ENCODE peak calls at places on chromosome 11, in nine cellular contexts. One of them, this sample, is unnamed.

GRCh38 chr11:97739892-97740782 is 1280.6 kb upstream of the CNTN5 start:
- DNase-seq in left ventricle myocardium inferior: no peak
- DNase-seq in cardiac fibroblast: peak
- DNase-seq in astrocyte of the cerebellum: peak
- DNase-seq in PC-9: no peak
- DNase-seq in HFFc6: peak
- DNase-seq in CD4-positive, alpha-beta T cell: no peak
- DNase-seq in lower lobe of right lung: no peak
- DNase-seq in A549: no peak
- DNase-seq in this sample: no peak

GRCh38 chr11:124756033-124756752 is 4.1 kb upstream of the VSIG2 start:
- DNase-seq in lower lobe of right lung: no peak
- DNase-seq in A549: no peak
- DNase-seq in astrocyte of the cerebellum: no peak
- DNase-seq in HFFc6: no peak
- DNase-seq in left ventricle myocardium inferior: no peak
- DNase-seq in cardiac fibroblast: no peak
- DNase-seq in CD4-positive, alpha-beta T cell: no peak
- DNase-seq in PC-9: no peak
- DNase-seq in this sample: no peak

GRCh38 chr11:26571861-26572654 is at the start of gene MUC15:
- DNase-seq in left ventricle myocardium inferior: no peak
- DNase-seq in cardiac fibroblast: no peak
- DNase-seq in A549: no peak
- DNase-seq in astrocyte of the cerebellum: no peak
- DNase-seq in CD4-positive, alpha-beta T cell: no peak
- DNase-seq in lower lobe of right lung: peak
- DNase-seq in PC-9: peak
- DNase-seq in HFFc6: no peak
- DNase-seq in this sample: no peak

GRCh38 chr11:2837096-2837601 is 48.4 kb downstream of the CDKN1C start:
- DNase-seq in left ventricle myocardium inferior: peak
- DNase-seq in cardiac fibroblast: peak
- DNase-seq in A549: peak
- DNase-seq in HFFc6: peak
- DNase-seq in PC-9: peak
- DNase-seq in astrocyte of the cerebellum: no peak
- DNase-seq in CD4-positive, alpha-beta T cell: no peak
- DNase-seq in lower lobe of right lung: peak
- DNase-seq in this sample: no peak

GRCh38 chr11:68012843-68013610 is 2.9 kb downstream of the ALDH3B1 start:
- DNase-seq in A549: peak
- DNase-seq in PC-9: peak
- DNase-seq in HFFc6: peak
- DNase-seq in CD4-positive, alpha-beta T cell: no peak
- DNase-seq in left ventricle myocardium inferior: no peak
- DNase-seq in cardiac fibroblast: peak
- DNase-seq in lower lobe of right lung: peak
- DNase-seq in astrocyte of the cerebellum: peak
- DNase-seq in this sample: no peak

GRCh38 chr11:45922425-45923082 is at the start of gene LARGE2:
- DNase-seq in left ventricle myocardium inferior: peak
- DNase-seq in CD4-positive, alpha-beta T cell: peak
- DNase-seq in HFFc6: no peak
- DNase-seq in A549: no peak
- DNase-seq in PC-9: peak
- DNase-seq in astrocyte of the cerebellum: no peak
- DNase-seq in lower lobe of right lung: peak
- DNase-seq in cardiac fibroblast: no peak
- DNase-seq in this sample: no peak

GRCh38 chr11:120652705-120653335 is 141.3 kb downstream of the GRIK4 start:
- DNase-seq in A549: peak
- DNase-seq in HFFc6: no peak
- DNase-seq in PC-9: no peak
- DNase-seq in cardiac fibroblast: peak
- DNase-seq in left ventricle myocardium inferior: no peak
- DNase-seq in lower lobe of right lung: no peak
- DNase-seq in CD4-positive, alpha-beta T cell: no peak
- DNase-seq in astrocyte of the cerebellum: no peak
- DNase-seq in this sample: no peak

GRCh38 chr11:125626381-125626950 is 1.5 kb downstream of the CHEK1 start:
- DNase-seq in lower lobe of right lung: no peak
- DNase-seq in PC-9: no peak
- DNase-seq in CD4-positive, alpha-beta T cell: no peak
- DNase-seq in A549: no peak
- DNase-seq in cardiac fibroblast: no peak
- DNase-seq in astrocyte of the cerebellum: peak
- DNase-seq in HFFc6: peak
- DNase-seq in left ventricle myocardium inferior: no peak
- DNase-seq in this sample: no peak

GRCh38 chr11:63017306-63017974 is 1.8 kb upstream of the SLC22A8 start:
- DNase-seq in A549: no peak
- DNase-seq in left ventricle myocardium inferior: no peak
- DNase-seq in PC-9: no peak
- DNase-seq in CD4-positive, alpha-beta T cell: no peak
- DNase-seq in astrocyte of the cerebellum: no peak
- DNase-seq in lower lobe of right lung: no peak
- DNase-seq in HFFc6: no peak
- DNase-seq in cardiac fibroblast: no peak
- DNase-seq in this sample: no peak

GRCh38 chr11:104198576-104198975 is 34.6 kb upstream of the PDGFD start:
- DNase-seq in PC-9: no peak
- DNase-seq in astrocyte of the cerebellum: no peak
- DNase-seq in HFFc6: no peak
- DNase-seq in left ventricle myocardium inferior: no peak
- DNase-seq in CD4-positive, alpha-beta T cell: no peak
- DNase-seq in cardiac fibroblast: peak
- DNase-seq in lower lobe of right lung: no peak
- DNase-seq in A549: no peak
- DNase-seq in this sample: no peak

GRCh38 chr11:80937831-80938230 is 1497.0 kb upstream of the TENM4 start:
- DNase-seq in cardiac fibroblast: peak
- DNase-seq in left ventricle myocardium inferior: no peak
- DNase-seq in astrocyte of the cerebellum: no peak
- DNase-seq in lower lobe of right lung: no peak
- DNase-seq in CD4-positive, alpha-beta T cell: no peak
- DNase-seq in HFFc6: no peak
- DNase-seq in PC-9: no peak
- DNase-seq in A549: no peak
- DNase-seq in this sample: no peak

GRCh38 chr11:76800466-76801200 is 17.5 kb downstream of the TSKU start:
- DNase-seq in astrocyte of the cerebellum: no peak
- DNase-seq in cardiac fibroblast: no peak
- DNase-seq in CD4-positive, alpha-beta T cell: no peak
- DNase-seq in PC-9: no peak
- DNase-seq in left ventricle myocardium inferior: no peak
- DNase-seq in lower lobe of right lung: no peak
- DNase-seq in HFFc6: no peak
- DNase-seq in A549: no peak
- DNase-seq in this sample: peak

GRCh38 chr11:11618973-11619435 is 2.8 kb downstream of the GALNT18 start:
- DNase-seq in cardiac fibroblast: no peak
- DNase-seq in left ventricle myocardium inferior: no peak
- DNase-seq in lower lobe of right lung: no peak
- DNase-seq in PC-9: no peak
- DNase-seq in astrocyte of the cerebellum: no peak
- DNase-seq in HFFc6: no peak
- DNase-seq in A549: peak
- DNase-seq in CD4-positive, alpha-beta T cell: no peak
- DNase-seq in this sample: no peak
- TF ChIP-seq CTCF in cardiac fibroblast: no peak
- TF ChIP-seq CTCF in left ventricle myocardium inferior: peak
- TF ChIP-seq CTCF in lower lobe of right lung: no peak
- TF ChIP-seq CTCF in PC-9: no peak
- TF ChIP-seq CTCF in astrocyte of the cerebellum: no peak
- TF ChIP-seq CTCF in HFFc6: peak
- TF ChIP-seq CTCF in A549: peak
- TF ChIP-seq CTCF in CD4-positive, alpha-beta T cell: no peak
- TF ChIP-seq CTCF in this sample: no peak

GRCh38 chr11:57116654-57117053 is 65.1 kb upstream of the LRRC55 start:
- DNase-seq in HFFc6: peak
- DNase-seq in lower lobe of right lung: no peak
- DNase-seq in left ventricle myocardium inferior: peak
- DNase-seq in PC-9: peak
- DNase-seq in CD4-positive, alpha-beta T cell: no peak
- DNase-seq in A549: peak
- DNase-seq in cardiac fibroblast: peak
- DNase-seq in astrocyte of the cerebellum: peak
- DNase-seq in this sample: no peak
- TF ChIP-seq CTCF in HFFc6: peak
- TF ChIP-seq CTCF in lower lobe of right lung: peak
- TF ChIP-seq CTCF in left ventricle myocardium inferior: peak
- TF ChIP-seq CTCF in PC-9: peak
- TF ChIP-seq CTCF in CD4-positive, alpha-beta T cell: no peak
- TF ChIP-seq CTCF in A549: peak
- TF ChIP-seq CTCF in cardiac fibroblast: peak
- TF ChIP-seq CTCF in astrocyte of the cerebellum: peak
- TF ChIP-seq CTCF in this sample: peak

GRCh38 chr11:110434952-110435779 is 5.4 kb downstream of the FDX1 start:
- DNase-seq in left ventricle myocardium inferior: no peak
- DNase-seq in cardiac fibroblast: peak
- DNase-seq in PC-9: peak
- DNase-seq in lower lobe of right lung: no peak
- DNase-seq in A549: peak
- DNase-seq in CD4-positive, alpha-beta T cell: peak
- DNase-seq in HFFc6: no peak
- DNase-seq in astrocyte of the cerebellum: no peak
- DNase-seq in this sample: no peak
- TF ChIP-seq CTCF in left ventricle myocardium inferior: no peak
- TF ChIP-seq CTCF in cardiac fibroblast: no peak
- TF ChIP-seq CTCF in PC-9: peak
- TF ChIP-seq CTCF in lower lobe of right lung: no peak
- TF ChIP-seq CTCF in A549: peak
- TF ChIP-seq CTCF in CD4-positive, alpha-beta T cell: no peak
- TF ChIP-seq CTCF in HFFc6: peak
- TF ChIP-seq CTCF in astrocyte of the cerebellum: peak
- TF ChIP-seq CTCF in this sample: peak

DNA sequence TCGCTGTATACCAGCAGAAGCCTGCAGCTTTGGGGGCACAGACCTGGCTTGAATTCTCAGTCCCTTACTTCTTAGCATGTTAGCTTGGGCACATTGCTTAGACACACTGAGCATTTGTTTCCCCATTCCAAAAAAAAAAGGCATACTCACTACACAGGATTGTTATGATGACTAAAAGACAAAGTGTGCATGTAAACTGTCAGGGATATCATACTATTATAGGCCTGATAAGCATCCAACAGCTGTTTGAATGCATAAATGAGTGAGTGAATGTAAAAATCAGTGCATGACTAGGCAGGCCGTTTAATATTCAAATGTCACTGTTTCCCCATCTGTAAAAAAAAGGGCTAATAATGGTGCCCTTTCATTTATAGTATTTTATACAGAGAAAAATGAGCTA is 26.5 kb downstream of the BARX2 start:
- DNase-seq in HFFc6: no peak
- DNase-seq in lower lobe of right lung: no peak
- DNase-seq in CD4-positive, alpha-beta T cell: no peak
- DNase-seq in PC-9: no peak
- DNase-seq in A549: no peak
- DNase-seq in astrocyte of the cerebellum: no peak
- DNase-seq in left ventricle myocardium inferior: no peak
- DNase-seq in cardiac fibroblast: no peak
- DNase-seq in this sample: no peak
- TF ChIP-seq CTCF in HFFc6: no peak
- TF ChIP-seq CTCF in lower lobe of right lung: no peak
- TF ChIP-seq CTCF in CD4-positive, alpha-beta T cell: no peak
- TF ChIP-seq CTCF in PC-9: no peak
- TF ChIP-seq CTCF in A549: no peak
- TF ChIP-seq CTCF in astrocyte of the cerebellum: no peak
- TF ChIP-seq CTCF in left ventricle myocardium inferior: no peak
- TF ChIP-seq CTCF in cardiac fibroblast: no peak
- TF ChIP-seq CTCF in this sample: no peak

DNA sequence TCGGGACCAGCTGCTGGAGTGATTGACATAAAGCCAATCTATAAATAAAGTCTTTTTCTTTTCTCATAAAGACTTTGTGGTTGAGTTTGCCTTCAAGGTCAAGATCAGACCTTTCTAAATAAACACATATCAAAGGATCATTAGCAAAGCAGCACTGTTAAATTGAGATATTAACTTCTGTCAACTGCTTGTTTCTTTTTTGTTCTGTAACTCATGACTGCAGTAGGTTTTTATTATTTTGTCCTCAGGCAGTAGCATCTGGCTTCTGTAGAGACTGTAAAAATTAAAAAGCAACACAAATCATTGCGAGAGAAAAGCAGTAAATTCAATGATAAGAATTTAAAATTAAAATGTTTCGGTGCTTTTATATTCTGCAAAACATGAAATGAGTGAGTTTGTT is 77.7 kb upstream of the NNMT start:
- DNase-seq in A549: no peak
- DNase-seq in HFFc6: no peak
- DNase-seq in astrocyte of the cerebellum: no peak
- DNase-seq in PC-9: no peak
- DNase-seq in CD4-positive, alpha-beta T cell: no peak
- DNase-seq in left ventricle myocardium inferior: no peak
- DNase-seq in cardiac fibroblast: no peak
- DNase-seq in lower lobe of right lung: no peak
- DNase-seq in this sample: no peak
- TF ChIP-seq CTCF in A549: no peak
- TF ChIP-seq CTCF in HFFc6: no peak
- TF ChIP-seq CTCF in astrocyte of the cerebellum: no peak
- TF ChIP-seq CTCF in PC-9: no peak
- TF ChIP-seq CTCF in CD4-positive, alpha-beta T cell: no peak
- TF ChIP-seq CTCF in left ventricle myocardium inferior: no peak
- TF ChIP-seq CTCF in cardiac fibroblast: no peak
- TF ChIP-seq CTCF in lower lobe of right lung: no peak
- TF ChIP-seq CTCF in this sample: no peak

DNA sequence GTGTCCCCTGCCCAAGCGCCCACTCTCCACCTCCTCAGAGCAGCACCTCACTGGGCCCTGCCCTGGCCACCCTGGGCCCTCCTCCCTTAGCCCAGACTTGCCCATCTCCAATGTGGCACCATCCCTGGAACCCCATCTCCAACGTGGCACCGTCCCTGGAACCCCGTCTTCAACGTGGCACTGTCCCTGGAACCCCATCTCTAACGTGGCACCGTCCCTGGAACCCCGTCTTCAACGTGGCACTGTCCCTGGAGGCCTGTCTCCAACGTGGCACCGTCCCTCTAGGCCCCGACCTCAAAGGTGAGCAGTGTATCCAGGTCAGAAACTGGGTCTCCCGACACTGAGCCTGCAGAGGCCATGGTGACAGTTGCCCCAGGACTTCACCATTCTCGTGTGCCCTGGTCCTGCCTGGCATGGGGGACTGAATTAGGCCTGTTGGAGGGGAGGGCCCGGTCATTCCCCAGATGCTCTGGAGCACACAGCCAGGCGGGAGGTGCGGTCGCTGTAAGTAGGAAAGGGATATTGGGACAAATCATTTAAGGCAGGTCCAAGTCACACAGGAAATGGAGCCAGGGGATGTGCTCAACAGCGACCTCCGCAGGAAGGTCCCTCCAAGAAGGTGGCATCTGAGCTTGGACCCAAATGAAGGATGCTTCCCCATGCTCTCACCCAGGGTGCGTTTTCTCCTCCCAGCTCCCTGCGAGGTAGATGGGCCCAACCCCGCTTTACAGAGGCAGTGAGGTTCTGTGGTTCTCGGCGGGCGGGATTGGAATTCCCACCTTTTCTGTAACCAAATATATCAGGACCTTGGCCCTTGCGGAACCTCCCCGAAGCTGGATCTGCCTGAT is 2.4 kb upstream of the CTSD start:
- DNase-seq in HFFc6: no peak
- DNase-seq in astrocyte of the cerebellum: no peak
- DNase-seq in A549: no peak
- DNase-seq in lower lobe of right lung: no peak
- DNase-seq in PC-9: no peak
- DNase-seq in CD4-positive, alpha-beta T cell: no peak
- DNase-seq in cardiac fibroblast: no peak
- DNase-seq in left ventricle myocardium inferior: no peak
- DNase-seq in this sample: no peak
- TF ChIP-seq CTCF in HFFc6: peak
- TF ChIP-seq CTCF in astrocyte of the cerebellum: peak
- TF ChIP-seq CTCF in A549: no peak
- TF ChIP-seq CTCF in lower lobe of right lung: no peak
- TF ChIP-seq CTCF in PC-9: no peak
- TF ChIP-seq CTCF in CD4-positive, alpha-beta T cell: no peak
- TF ChIP-seq CTCF in cardiac fibroblast: no peak
- TF ChIP-seq CTCF in left ventricle myocardium inferior: no peak
- TF ChIP-seq CTCF in this sample: peak

This sample was measured in type B pancreatic cell.